ENCODE peak calls at places on chromosomes 11 and 22, in five cellular contexts. One of them, this sample, is unnamed.

GRCh38 chr11:75268626-75269366 is 28.2 kb downstream of the TPBGL start:
- DNase-seq in activated T-cell treated with anti-CD3 and anti-CD28 coated beads for 48 hours: no peak
- DNase-seq in activated CD4-positive, CD25-positive, alpha-beta regulatory T cell: no peak
- DNase-seq in anterior cingulate cortex: no peak
- DNase-seq in stimulated activated CD4-positive, alpha-beta T cell treated with anti-CD3 and anti-CD28 coated beads, TNF-alpha, amount 100 ng/mL, for 1 hour: no peak
- DNase-seq in this sample: no peak

GRCh38 chr11:127564803-127565202 is 564.2 kb upstream of the KIRREL3 start:
- DNase-seq in activated T-cell treated with anti-CD3 and anti-CD28 coated beads for 48 hours: no peak
- DNase-seq in activated CD4-positive, CD25-positive, alpha-beta regulatory T cell: no peak
- DNase-seq in anterior cingulate cortex: no peak
- DNase-seq in stimulated activated CD4-positive, alpha-beta T cell treated with anti-CD3 and anti-CD28 coated beads, TNF-alpha, amount 100 ng/mL, for 1 hour: no peak
- DNase-seq in this sample: no peak

GRCh38 chr11:20512869-20513268 is 86.5 kb upstream of the SLC6A5 start:
- DNase-seq in activated T-cell treated with anti-CD3 and anti-CD28 coated beads for 48 hours: no peak
- DNase-seq in activated CD4-positive, CD25-positive, alpha-beta regulatory T cell: no peak
- DNase-seq in anterior cingulate cortex: no peak
- DNase-seq in stimulated activated CD4-positive, alpha-beta T cell treated with anti-CD3 and anti-CD28 coated beads, TNF-alpha, amount 100 ng/mL, for 1 hour: no peak
- DNase-seq in this sample: no peak

GRCh38 chr11:58958500-58958899 is 19.2 kb downstream of the GLYATL1 start:
- DNase-seq in activated T-cell treated with anti-CD3 and anti-CD28 coated beads for 48 hours: peak
- DNase-seq in activated CD4-positive, CD25-positive, alpha-beta regulatory T cell: no peak
- DNase-seq in anterior cingulate cortex: no peak
- DNase-seq in stimulated activated CD4-positive, alpha-beta T cell treated with anti-CD3 and anti-CD28 coated beads, TNF-alpha, amount 100 ng/mL, for 1 hour: no peak
- DNase-seq in this sample: no peak

GRCh38 chr22:30821863-30822215 is 127.2 kb downstream of the OSBP2 start:
- DNase-seq in activated T-cell treated with anti-CD3 and anti-CD28 coated beads for 48 hours: no peak
- DNase-seq in activated CD4-positive, CD25-positive, alpha-beta regulatory T cell: no peak
- DNase-seq in anterior cingulate cortex: no peak
- DNase-seq in stimulated activated CD4-positive, alpha-beta T cell treated with anti-CD3 and anti-CD28 coated beads, TNF-alpha, amount 100 ng/mL, for 1 hour: no peak
- DNase-seq in this sample: no peak

GRCh38 chr11:43943931-43944751 is 1.7 kb downstream of the C11orf96 start:
- DNase-seq in activated T-cell treated with anti-CD3 and anti-CD28 coated beads for 48 hours: peak
- DNase-seq in activated CD4-positive, CD25-positive, alpha-beta regulatory T cell: no peak
- DNase-seq in anterior cingulate cortex: no peak
- DNase-seq in stimulated activated CD4-positive, alpha-beta T cell treated with anti-CD3 and anti-CD28 coated beads, TNF-alpha, amount 100 ng/mL, for 1 hour: no peak
- DNase-seq in this sample: peak

GRCh38 chr11:134837166-134837886 is 425.3 kb upstream of the B3GAT1 start:
- DNase-seq in activated T-cell treated with anti-CD3 and anti-CD28 coated beads for 48 hours: no peak
- DNase-seq in activated CD4-positive, CD25-positive, alpha-beta regulatory T cell: no peak
- DNase-seq in anterior cingulate cortex: no peak
- DNase-seq in stimulated activated CD4-positive, alpha-beta T cell treated with anti-CD3 and anti-CD28 coated beads, TNF-alpha, amount 100 ng/mL, for 1 hour: no peak
- DNase-seq in this sample: no peak

GRCh38 chr22:41215409-41215808 is 10.3 kb downstream of the L3MBTL2 start:
- DNase-seq in activated T-cell treated with anti-CD3 and anti-CD28 coated beads for 48 hours: no peak
- DNase-seq in activated CD4-positive, CD25-positive, alpha-beta regulatory T cell: no peak
- DNase-seq in anterior cingulate cortex: no peak
- DNase-seq in stimulated activated CD4-positive, alpha-beta T cell treated with anti-CD3 and anti-CD28 coated beads, TNF-alpha, amount 100 ng/mL, for 1 hour: no peak
- DNase-seq in this sample: no peak

This sample was measured in cerebellum.